ENCODE peak calls at places on chromosomes 4 and X, in five cellular contexts. One of them, this sample, is unnamed.
A peak's percentile ranks its signal among the peaks of the same experiment; 100 is the strongest.

GRCh38 chr4:47483722-47484121 is 1.4 kb upstream of the ATP10D start:
- DNase-seq in H1: no peak
- DNase-seq in neuronal stem cell: no peak
- DNase-seq in mesenchymal stem cell: no peak
- DNase-seq in H9: no peak
- DNase-seq in this sample: no peak

GRCh38 chr4:42914937-42915336 is 22.4 kb downstream of the GRXCR1 start:
- DNase-seq in H1: no peak
- DNase-seq in neuronal stem cell: no peak
- DNase-seq in mesenchymal stem cell: no peak
- DNase-seq in H9: no peak
- DNase-seq in this sample: no peak

GRCh38 chr4:94208268-94208667 is 603 bp downstream of the SMARCAD1 start:
- DNase-seq in H1: no peak
- DNase-seq in neuronal stem cell: no peak
- DNase-seq in mesenchymal stem cell: no peak
- DNase-seq in H9: no peak
- DNase-seq in this sample: no peak

GRCh38 chr4:94160774-94161173 is 46.9 kb upstream of the SMARCAD1 start:
- DNase-seq in H1: no peak
- DNase-seq in neuronal stem cell: no peak
- DNase-seq in mesenchymal stem cell: no peak
- DNase-seq in H9: no peak
- DNase-seq in this sample: no peak

GRCh38 chr4:13309751-13310150 is 174.4 kb downstream of the RAB28 start:
- DNase-seq in H1: no peak
- DNase-seq in neuronal stem cell: no peak
- DNase-seq in mesenchymal stem cell: no peak
- DNase-seq in H9: no peak
- DNase-seq in this sample: no peak

GRCh38 chr4:128502818-128503527 is 215.4 kb upstream of the PGRMC2 start:
- DNase-seq in H1: no peak
- DNase-seq in neuronal stem cell: no peak
- DNase-seq in mesenchymal stem cell: no peak
- DNase-seq in H9: no peak
- DNase-seq in this sample: no peak

GRCh38 chrX:133337250-133337649 is 78.0 kb downstream of the GPC4 start:
- DNase-seq in H1: no peak
- DNase-seq in neuronal stem cell: no peak
- DNase-seq in mesenchymal stem cell: no peak
- DNase-seq in H9: no peak
- DNase-seq in this sample: no peak

GRCh38 chr4:84719115-84719514 is 136.2 kb downstream of the CDS1 start:
- DNase-seq in H1: no peak
- DNase-seq in neuronal stem cell: no peak
- DNase-seq in mesenchymal stem cell: no peak
- DNase-seq in H9: no peak
- DNase-seq in this sample: no peak

GRCh38 chrX:71846429-71846828 is 64.2 kb upstream of the NHSL2 start:
- DNase-seq in H1: no peak
- DNase-seq in neuronal stem cell: no peak
- DNase-seq in mesenchymal stem cell: peak; percentile 70
- DNase-seq in H9: no peak
- DNase-seq in this sample: no peak

GRCh38 chrX:118968031-118968430 is 6.4 kb upstream of the LONRF3 start:
- DNase-seq in H1: no peak
- DNase-seq in neuronal stem cell: no peak
- DNase-seq in mesenchymal stem cell: no peak
- DNase-seq in H9: no peak
- DNase-seq in this sample: no peak

GRCh38 chrX:39633293-39633692 is 464.5 kb downstream of the BCOR start:
- DNase-seq in H1: no peak
- DNase-seq in neuronal stem cell: no peak
- DNase-seq in mesenchymal stem cell: peak; percentile 86
- DNase-seq in H9: no peak
- DNase-seq in this sample: no peak

GRCh38 chr4:4519296-4519898 is 22.5 kb downstream of the STX18 start:
- DNase-seq in H1: no peak
- DNase-seq in neuronal stem cell: no peak
- DNase-seq in mesenchymal stem cell: peak; percentile 57
- DNase-seq in H9: no peak
- DNase-seq in this sample: peak; percentile 44

GRCh38 chrX:79182616-79183015 is 38.1 kb downstream of the GPR174 start:
- DNase-seq in H1: no peak
- DNase-seq in neuronal stem cell: no peak
- DNase-seq in mesenchymal stem cell: no peak
- DNase-seq in H9: no peak
- DNase-seq in this sample: no peak

GRCh38 chr4:93053140-93053539 is 749.4 kb downstream of the GRID2 start:
- DNase-seq in H1: no peak
- DNase-seq in neuronal stem cell: no peak
- DNase-seq in mesenchymal stem cell: no peak
- DNase-seq in H9: no peak
- DNase-seq in this sample: no peak

GRCh38 chr4:137361756-137362470 is 170.4 kb downstream of the PCDH18 start:
- DNase-seq in H1: no peak
- DNase-seq in neuronal stem cell: no peak
- DNase-seq in mesenchymal stem cell: no peak
- DNase-seq in H9: no peak
- DNase-seq in this sample: no peak

GRCh38 chr4:99025506-99025905 is 30.0 kb downstream of the METAP1 start:
- DNase-seq in H1: no peak
- DNase-seq in neuronal stem cell: no peak
- DNase-seq in mesenchymal stem cell: no peak
- DNase-seq in H9: no peak
- DNase-seq in this sample: peak; percentile 68

GRCh38 chr4:99027304-99027703 is 31.8 kb downstream of the METAP1 start:
- DNase-seq in H1: no peak
- DNase-seq in neuronal stem cell: no peak
- DNase-seq in mesenchymal stem cell: no peak
- DNase-seq in H9: no peak
- DNase-seq in this sample: no peak

GRCh38 chr4:99029852-99030251 is 34.3 kb downstream of the METAP1 start:
- DNase-seq in H1: no peak
- DNase-seq in neuronal stem cell: no peak
- DNase-seq in mesenchymal stem cell: no peak
- DNase-seq in H9: no peak
- DNase-seq in this sample: no peak

GRCh38 chr4:99028187-99028586 is 32.7 kb downstream of the METAP1 start:
- DNase-seq in H1: no peak
- DNase-seq in neuronal stem cell: no peak
- DNase-seq in mesenchymal stem cell: no peak
- DNase-seq in H9: no peak
- DNase-seq in this sample: peak; percentile 73

DNA sequence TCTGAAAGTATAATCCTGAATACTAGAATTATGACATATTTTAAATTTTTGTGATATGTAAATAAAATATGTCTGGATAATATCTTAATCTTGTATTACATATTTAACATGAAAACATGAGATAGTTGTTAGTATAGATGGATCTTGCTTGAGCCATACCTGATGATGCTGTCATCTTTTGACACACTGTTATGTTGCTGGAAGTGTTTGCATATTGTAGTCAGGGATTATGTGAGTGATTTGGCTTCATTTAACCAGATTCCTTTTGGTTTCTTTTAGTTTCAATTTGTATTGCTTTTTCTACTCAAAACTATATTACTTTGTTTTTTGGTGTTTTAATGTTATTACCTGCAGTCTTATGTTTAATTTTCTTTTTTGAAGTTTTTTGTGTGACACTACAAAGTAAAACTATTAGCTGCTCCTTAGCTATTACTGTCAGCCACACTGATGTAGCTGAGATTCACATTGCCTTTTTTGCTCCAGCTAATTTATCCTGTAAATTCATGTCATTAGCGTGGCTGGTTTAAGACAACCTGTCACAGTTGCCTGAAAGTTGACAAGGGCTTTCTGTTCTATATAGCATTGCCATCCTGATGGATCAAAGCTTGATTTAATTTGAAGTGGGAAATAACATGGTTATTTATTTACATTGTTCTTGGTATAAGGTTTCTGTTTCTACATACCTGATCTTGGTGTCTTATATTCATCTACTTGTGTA is 33.7 kb downstream of the METAP1 start:
- DNase-seq in H1: no peak
- DNase-seq in neuronal stem cell: no peak
- DNase-seq in mesenchymal stem cell: no peak
- DNase-seq in H9: no peak
- DNase-seq in this sample: no peak
- H3K4me2 ChIP-seq in H1: no peak overlapping the region
- H3K4me2 ChIP-seq in neuronal stem cell: no peak overlapping the region
- H3K4me2 ChIP-seq in mesenchymal stem cell: no peak overlapping the region
- H3K4me2 ChIP-seq in H9: no peak overlapping the region
- H3K4me2 ChIP-seq in this sample: no peak overlapping the region

GRCh38 chr4:130125468-130125867 is 1029.5 kb downstream of the C4orf33 start:
- DNase-seq in H1: no peak
- DNase-seq in neuronal stem cell: no peak
- DNase-seq in mesenchymal stem cell: no peak
- DNase-seq in H9: no peak
- DNase-seq in this sample: no peak
- H2BK12ac ChIP-seq in H1: no peak overlapping the region
- H2BK12ac ChIP-seq in neuronal stem cell: no peak overlapping the region
- H2BK12ac ChIP-seq in mesenchymal stem cell: no peak overlapping the region
- H2BK12ac ChIP-seq in H9: no peak overlapping the region
- H2BK12ac ChIP-seq in this sample: no peak overlapping the region

DNA sequence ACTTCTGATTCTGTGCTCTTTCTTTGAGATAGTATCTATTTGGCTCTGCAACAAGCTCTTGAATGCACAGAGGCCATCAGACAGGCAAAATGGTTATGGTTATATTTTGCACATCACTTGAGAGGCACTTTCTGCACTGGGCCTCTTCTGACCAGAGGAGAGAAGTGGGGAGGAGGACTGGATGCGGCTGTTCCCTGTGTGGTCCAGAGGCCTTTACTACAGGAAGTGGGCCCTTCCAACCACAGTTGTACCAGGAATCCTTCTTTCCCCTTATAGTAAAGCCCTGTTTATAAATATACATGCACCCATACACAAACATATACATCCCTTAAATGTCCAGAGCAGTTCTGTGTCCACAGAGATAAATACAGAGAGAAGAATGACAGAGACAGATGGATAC is 182.7 kb upstream of the HHIP start:
- DNase-seq in H1: no peak
- DNase-seq in neuronal stem cell: no peak
- DNase-seq in mesenchymal stem cell: no peak
- DNase-seq in H9: no peak
- DNase-seq in this sample: no peak
- H3K14ac ChIP-seq in H1: no peak overlapping the region
- H3K14ac ChIP-seq in neuronal stem cell: no peak overlapping the region
- H3K14ac ChIP-seq in mesenchymal stem cell: no peak overlapping the region
- H3K14ac ChIP-seq in H9: no peak overlapping the region
- H3K14ac ChIP-seq in this sample: no peak overlapping the region

GRCh38 chrX:9786839-9787635 is 808 bp downstream of the SHROOM2 start:
- DNase-seq in H1: no peak
- DNase-seq in neuronal stem cell: no peak
- DNase-seq in mesenchymal stem cell: peak; percentile 39
- DNase-seq in H9: no peak
- DNase-seq in this sample: no peak
- H3K4me2 ChIP-seq in H1: peak overlapping the region; percentile 84
- H3K4me2 ChIP-seq in neuronal stem cell: peak overlapping the region; percentile 48
- H3K4me2 ChIP-seq in mesenchymal stem cell: peak overlapping the region; percentile 51
- H3K4me2 ChIP-seq in H9: peak overlapping the region; percentile 99
- H3K4me2 ChIP-seq in this sample: peak overlapping the region; percentile 81

GRCh38 chr4:98661356-98662054 is 3.1 kb upstream of the TSPAN5 start:
- DNase-seq in H1: no peak
- DNase-seq in neuronal stem cell: peak; percentile 33
- DNase-seq in mesenchymal stem cell: peak; percentile 14
- DNase-seq in H9: no peak
- DNase-seq in this sample: peak; percentile 69

GRCh38 chr4:98662055-98662453 is 3.6 kb upstream of the TSPAN5 start:
- DNase-seq in H1: no peak
- DNase-seq in neuronal stem cell: no peak
- DNase-seq in mesenchymal stem cell: no peak
- DNase-seq in H9: no peak
- DNase-seq in this sample: no peak

GRCh38 chr4:98658287-98659105 is at the start of gene TSPAN5:
- DNase-seq in H1: no peak
- DNase-seq in neuronal stem cell: peak; percentile 85
- DNase-seq in mesenchymal stem cell: peak; percentile 81
- DNase-seq in H9: peak; percentile 84
- DNase-seq in this sample: peak; percentile 85

GRCh38 chr4:98659106-98659592 is 738 bp upstream of the TSPAN5 start:
- DNase-seq in H1: no peak
- DNase-seq in neuronal stem cell: no peak
- DNase-seq in mesenchymal stem cell: peak; percentile 66
- DNase-seq in H9: peak; percentile 49
- DNase-seq in this sample: peak; percentile 7

DNA sequence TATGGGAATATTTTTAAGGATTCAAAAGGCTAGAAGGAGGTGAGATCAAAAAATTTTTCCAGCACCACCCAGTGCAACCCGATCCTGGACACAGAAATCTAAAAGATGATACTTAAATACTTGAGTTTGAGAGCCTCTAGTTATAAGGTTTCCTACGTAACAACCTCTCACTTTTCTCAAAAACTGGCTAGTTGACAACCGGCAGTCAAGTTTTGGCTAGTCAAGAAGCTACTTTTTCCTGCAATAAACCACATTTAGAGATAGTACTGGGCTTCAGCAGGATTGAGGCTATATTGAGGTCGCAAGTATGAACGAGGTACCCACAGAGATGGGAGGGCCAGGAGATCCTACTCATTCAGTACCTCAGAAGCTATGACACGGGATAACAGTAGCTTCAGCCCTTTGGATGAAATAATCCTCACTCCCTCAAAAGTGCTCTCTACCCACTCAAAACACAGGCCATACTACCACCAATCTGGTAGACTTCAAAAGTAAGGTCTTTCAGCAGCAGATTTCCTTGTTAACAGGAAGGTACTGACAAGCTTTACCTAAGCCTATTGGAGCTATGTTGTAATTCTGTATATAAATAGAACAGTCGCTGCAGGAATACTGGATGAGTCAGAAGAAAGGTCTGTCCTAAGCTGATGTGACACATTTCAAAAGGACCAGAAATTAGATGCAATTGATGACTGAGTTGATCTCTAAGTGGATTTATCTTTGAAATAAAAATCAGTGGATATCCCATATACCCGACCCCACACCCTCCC is 1.5 kb upstream of the TSPAN5 start:
- DNase-seq in H1: no peak
- DNase-seq in neuronal stem cell: no peak
- DNase-seq in mesenchymal stem cell: peak; percentile 82
- DNase-seq in H9: no peak
- DNase-seq in this sample: no peak
- H2BK12ac ChIP-seq in H1: peak overlapping the region; percentile 19
- H2BK12ac ChIP-seq in neuronal stem cell: no peak overlapping the region
- H2BK12ac ChIP-seq in mesenchymal stem cell: peak overlapping the region; percentile 15
- H2BK12ac ChIP-seq in H9: no peak overlapping the region
- H2BK12ac ChIP-seq in this sample: no peak overlapping the region

DNA sequence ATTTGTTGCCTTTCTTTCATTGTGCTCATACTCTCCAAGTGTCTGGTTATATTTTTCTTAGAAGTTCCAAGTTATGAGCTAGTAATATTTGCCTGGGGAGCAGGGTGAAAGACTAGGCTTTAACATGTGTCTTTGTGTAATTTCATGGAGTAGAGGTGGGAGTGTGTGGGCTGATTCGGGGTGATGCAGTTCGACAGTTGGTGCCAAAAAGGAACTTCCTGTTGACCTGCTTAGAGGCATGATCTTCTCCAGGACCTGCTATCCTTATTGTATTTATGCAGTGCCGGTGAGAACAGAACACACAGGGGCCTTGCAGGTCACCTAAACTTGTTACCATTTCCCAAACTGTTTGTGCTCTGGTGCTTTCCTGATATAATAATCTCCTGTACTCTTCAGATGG is 21.2 kb downstream of the USP53 start:
- DNase-seq in H1: no peak
- DNase-seq in neuronal stem cell: no peak
- DNase-seq in mesenchymal stem cell: no peak
- DNase-seq in H9: no peak
- DNase-seq in this sample: no peak
- H3K14ac ChIP-seq in H1: no peak overlapping the region
- H3K14ac ChIP-seq in neuronal stem cell: no peak overlapping the region
- H3K14ac ChIP-seq in mesenchymal stem cell: no peak overlapping the region
- H3K14ac ChIP-seq in H9: no peak overlapping the region
- H3K14ac ChIP-seq in this sample: no peak overlapping the region

This sample was measured in trophoblast cell.